ENCODE peak calls at places on chromosomes 2 and 18, in six cellular contexts. Z is A549, U is endothelial cell of umbilical vein, J is K562, T is GM12878, R is HepG2. N is an unnamed sample.

GRCh38 chr18:37294951-37295350 is 270.6 kb downstream of the CELF4 start:
- DNase-seq in R (peak; percentile 15), U (peak; percentile 5), J (peak; percentile 77), Z (no peak), T (no peak), N (peak; percentile 25)

GRCh38 chr2:105904938-105905337 is 160.2 kb downstream of the NCK2 start:
- DNase-seq in R (no peak), U (no peak), J (no peak), Z (no peak), T (peak; percentile 35), N (no peak)

GRCh38 chr2:21118302-21118920 is 5.4 kb upstream of the TDRD15 start:
- DNase-seq in U (peak; percentile 59), T (no peak), R (peak; percentile 81), Z (peak; percentile 18), J (peak; percentile 23), N (peak; percentile 66)

GRCh38 chr2:167596072-167596471 is 651.3 kb downstream of the STK39 start:
- DNase-seq in Z (no peak), T (no peak), J (no peak), R (no peak), U (no peak), N (no peak)

GRCh38 chr2:66570471-66570870 is 135.5 kb downstream of the MEIS1 start:
- DNase-seq in T (no peak), Z (no peak), U (no peak), J (no peak), R (no peak), N (no peak)

GRCh38 chr18:58541137-58541788 is 87.6 kb downstream of the ALPK2 start:
- DNase-seq in J (peak; percentile 11), U (no peak), R (no peak), T (no peak), Z (no peak), N (peak; percentile 34)

GRCh38 chr2:95551055-95551568 is 40.7 kb upstream of the TRIM43 start:
- DNase-seq in R (no peak), T (no peak), Z (no peak), J (peak; percentile 58), U (no peak), N (no peak)

GRCh38 chr2:170679607-170680079 is 35.5 kb upstream of the SP5 start:
- DNase-seq in R (peak; percentile 42), Z (no peak), J (no peak), T (no peak), U (no peak), N (no peak)

GRCh38 chr2:45968946-45969584 is 317.6 kb downstream of the PRKCE start:
- DNase-seq in J (no peak), U (no peak), T (no peak), R (no peak), Z (no peak), N (no peak)

GRCh38 chr2:36397040-36397616 is 41.5 kb downstream of the CRIM1 start:
- DNase-seq in U (no peak), J (no peak), R (no peak), Z (no peak), T (no peak), N (no peak)

GRCh38 chr2:240369725-240370585 is 65.5 kb upstream of the GPC1 start:
- DNase-seq in Z (peak; percentile 95), U (no peak), R (peak; percentile 35), J (no peak), T (no peak), N (no peak)

GRCh38 chr2:85167479-85167878 is 34.3 kb downstream of the TCF7L1 start:
- DNase-seq in Z (no peak), J (no peak), R (no peak), U (no peak), T (no peak), N (no peak)

GRCh38 chr2:98253461-98254073 is 92.7 kb upstream of the CNGA3 start:
- DNase-seq in U (no peak), T (no peak), J (no peak), Z (no peak), R (no peak), N (no peak)

GRCh38 chr18:12857215-12857924 is 26.7 kb downstream of the PTPN2 start:
- DNase-seq in R (no peak), T (no peak), J (no peak), U (no peak), Z (no peak), N (no peak)

GRCh38 chr2:226445216-226445861 is 354.3 kb downstream of the IRS1 start:
- DNase-seq in T (no peak), U (no peak), R (peak; percentile 65), Z (no peak), J (no peak), N (no peak)

GRCh38 chr18:8656226-8656625 is 47.0 kb downstream of the RAB12 start:
- DNase-seq in R (no peak), U (no peak), Z (no peak), T (no peak), J (no peak), N (no peak)

GRCh38 chr2:41803361-41803760 is 244.5 kb upstream of the PKDCC start:
- DNase-seq in R (no peak), Z (no peak), T (no peak), J (no peak), U (no peak), N (no peak)

GRCh38 chr2:96541326-96541725 is 4.8 kb downstream of the ARID5A start:
- DNase-seq in J (no peak), R (no peak), U (no peak), Z (no peak), T (no peak), N (no peak)

GRCh38 chr2:54983345-54984235 is 66.7 kb downstream of the RTN4 start:
- DNase-seq in J (no peak), R (no peak), Z (no peak), U (peak; percentile 39), T (no peak), N (no peak)

GRCh38 chr2:85053802-85054201 is 79.4 kb upstream of the TCF7L1 start:
- DNase-seq in U (no peak), T (no peak), J (peak; percentile 35), R (peak; percentile 22), Z (peak; percentile 60), N (peak; percentile 36)

GRCh38 chr2:222864296-222864695 is 3.5 kb downstream of the ACSL3 start:
- DNase-seq in J (no peak), U (no peak), R (peak; percentile 61), Z (no peak), T (no peak), N (peak; percentile 56)

GRCh38 chr18:7038330-7038846 is 79.2 kb downstream of the LAMA1 start:
- DNase-seq in U (peak; percentile 77), J (peak; percentile 52), Z (no peak), R (peak; percentile 27), T (no peak), N (peak; percentile 65)

GRCh38 chr2:202689459-202689858 is 54.7 kb downstream of the FAM117B start:
- DNase-seq in J (no peak), U (no peak), R (no peak), Z (no peak), T (no peak), N (no peak)

GRCh38 chr2:168338292-168338691 is 90.9 kb upstream of the STK39 start:
- DNase-seq in R (peak; percentile 8), T (no peak), Z (no peak), J (no peak), U (no peak), N (no peak)

GRCh38 chr18:69689081-69689759 is 258.5 kb downstream of the CD226 start:
- DNase-seq in T (no peak), J (no peak), Z (no peak), U (no peak), R (no peak), N (no peak)

GRCh38 chr18:57833441-57834101 is 30.5 kb upstream of the ATP8B1 start:
- DNase-seq in Z (no peak), J (peak; percentile 18), U (peak; percentile 71), T (peak; percentile 55), R (peak; percentile 16), N (no peak)

GRCh38 chr2:14189929-14190328 is 442.6 kb upstream of the LRATD1 start:
- DNase-seq in U (no peak), Z (no peak), T (no peak), J (no peak), R (no peak), N (no peak)

GRCh38 chr2:159803235-159803962 is 5.4 kb upstream of the CD302 start:
- DNase-seq in Z (no peak), T (no peak), U (no peak), J (no peak), R (no peak), N (no peak)

GRCh38 chr2:241063093-241063551 is 39.0 kb downstream of the MTERF4 start:
- DNase-seq in R (no peak), T (no peak), J (no peak), Z (no peak), U (no peak), N (no peak)

GRCh38 chr2:84894758-84895520 is 10.5 kb upstream of the TMSB10 start:
- DNase-seq in Z (no peak), J (no peak), R (no peak), U (peak; percentile 36), T (no peak), N (peak; percentile 52)

GRCh38 chr2:235659767-235660322 is 166.0 kb downstream of the AGAP1 start:
- DNase-seq in U (no peak), Z (no peak), J (no peak), T (no peak), R (peak; percentile 23), N (peak; percentile 19)

DNA sequence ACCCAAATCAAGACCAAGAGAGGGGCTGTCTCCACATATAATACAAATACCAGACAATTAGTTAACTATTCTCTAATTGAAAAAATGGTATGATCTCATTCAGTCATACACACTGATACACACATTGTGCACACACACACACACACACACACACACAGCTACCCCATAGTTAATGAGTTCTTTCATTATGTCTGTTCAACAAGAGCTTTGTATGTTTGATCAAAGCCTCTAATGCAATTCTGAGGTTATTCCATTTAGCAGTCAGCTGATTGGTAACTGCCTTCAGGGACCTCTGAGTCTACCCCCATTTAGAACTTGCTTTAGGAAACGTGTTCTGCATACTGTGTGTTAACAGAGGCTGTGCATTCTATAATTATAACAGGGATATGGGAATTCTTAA is 741.4 kb upstream of the LRRTM4 start:
- DNase-seq in R (no peak), T (no peak), U (no peak), J (no peak), Z (no peak), N (no peak)
- TF ChIP-seq MYC in R (no peak), T (no peak), U (no peak), J (no peak), Z (no peak), N (no peak)

GRCh38 chr2:1600191-1601063 is 143.9 kb downstream of the PXDN start:
- DNase-seq in Z (no peak), U (no peak), T (no peak), R (no peak), J (no peak), N (no peak)
- TF ChIP-seq MAX in Z (no peak), U (no peak), T (no peak), R (no peak), J (no peak), N (no peak)

DNA sequence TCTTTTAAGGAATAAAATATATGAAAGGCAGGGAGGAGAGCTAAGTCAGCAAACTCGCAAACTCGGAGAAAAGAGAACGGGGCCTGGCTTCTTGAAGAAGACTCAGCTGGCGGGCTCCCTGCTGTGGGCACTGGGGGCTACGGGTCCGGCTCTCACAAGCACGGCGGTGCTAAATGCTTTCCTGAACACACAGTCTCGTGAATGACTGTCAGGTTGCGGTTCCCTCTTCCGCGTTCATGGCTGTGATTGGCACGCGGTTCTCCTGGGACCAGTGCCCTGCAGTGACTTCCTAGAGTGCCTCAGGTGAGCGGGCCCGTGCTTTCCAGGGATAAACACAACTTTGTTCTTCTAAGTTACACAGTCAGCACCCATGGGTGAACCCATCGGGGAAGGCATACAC is 208.4 kb downstream of the HDAC4 start:
- DNase-seq in J (no peak), R (no peak), U (no peak), T (no peak), Z (no peak), N (no peak)
- TF ChIP-seq MYC in J (no peak), R (no peak), U (no peak), T (no peak), Z (no peak), N (no peak)

GRCh38 chr18:346607-347006 is 78.8 kb upstream of the THOC1 start:
- DNase-seq in T (no peak), Z (no peak), J (no peak), U (no peak), R (no peak), N (no peak)
- TF ChIP-seq MAX in T (no peak), Z (no peak), J (no peak), U (no peak), R (no peak), N (no peak)